ENCODE peak calls at places on chromosomes 3 and 15, in five cellular contexts. N is progenitor cell of endocrine pancreas; C is upper lobe of left lung; E is activated CD4-positive, alpha-beta T cell treated with anti-CD3 and anti-CD28 coated beads, Interleukin-2, amount 50 U/mL, for 4 hours; F is heart right ventricle. D is an unnamed sample.

GRCh38 chr3:128313936-128314335 is 152.8 kb downstream of the DNAJB8 start:
- DNase-seq in N (no peak), C (no peak), E (no peak), F (no peak), D (no peak)

GRCh38 chr3:52238193-52238760 is 681 bp downstream of the TWF2 start:
- DNase-seq in N (no peak), C (peak), E (no peak), F (no peak), D (no peak)

GRCh38 chr3:55431041-55431440 is 56.1 kb downstream of the WNT5A start:
- DNase-seq in N (no peak), C (no peak), E (no peak), F (no peak), D (no peak)

GRCh38 chr3:185629554-185630181 is 43.6 kb downstream of the SENP2 start:
- DNase-seq in N (no peak), C (no peak), E (no peak), F (no peak), D (no peak)

GRCh38 chr3:38140326-38141172 is 2.1 kb downstream of the MYD88 start:
- DNase-seq in N (no peak), C (no peak), E (no peak), F (no peak), D (no peak)

GRCh38 chr15:50134524-50135024 is 15.5 kb upstream of the ATP8B4 start:
- DNase-seq in N (no peak), C (no peak), E (no peak), F (no peak), D (no peak)

GRCh38 chr15:88238618-88239430 is 17.7 kb downstream of the NTRK3 start:
- DNase-seq in N (no peak), C (no peak), E (no peak), F (no peak), D (no peak)

GRCh38 chr15:68481321-68481720 is 49.4 kb upstream of the ITGA11 start:
- DNase-seq in N (no peak), C (no peak), E (no peak), F (no peak), D (no peak)

GRCh38 chr3:32508731-32509130 is 6.1 kb upstream of the CMTM6 start:
- DNase-seq in N (no peak), C (no peak), E (no peak), F (no peak), D (peak)

GRCh38 chr3:54020436-54020835 is 101.9 kb upstream of the CACNA2D3 start:
- DNase-seq in N (no peak), C (no peak), E (no peak), F (no peak), D (no peak)

GRCh38 chr3:104245981-104246380 is 1120.7 kb upstream of the ALCAM start:
- DNase-seq in N (no peak), C (no peak), E (no peak), F (no peak), D (no peak)

GRCh38 chr15:23548071-23548470 is 17.4 kb upstream of the MKRN3 start:
- DNase-seq in N (no peak), C (no peak), E (no peak), F (no peak), D (no peak)

GRCh38 chr3:38147434-38147833 is 9.0 kb downstream of the MYD88 start:
- DNase-seq in N (no peak), C (no peak), E (no peak), F (no peak), D (no peak)

GRCh38 chr15:94305133-94305532 is 73.8 kb downstream of the MCTP2 start:
- DNase-seq in N (no peak), C (no peak), E (no peak), F (no peak), D (no peak)

GRCh38 chr3:29389362-29389761 is 108.5 kb downstream of the RBMS3 start:
- DNase-seq in N (no peak), C (no peak), E (no peak), F (no peak), D (no peak)

GRCh38 chr3:27533718-27534578 is 49.8 kb upstream of the SLC4A7 start:
- DNase-seq in N (no peak), C (peak), E (no peak), F (peak), D (peak)

GRCh38 chr3:1091276-1091675 is 1.5 kb upstream of the CNTN6 start:
- DNase-seq in N (no peak), C (no peak), E (no peak), F (no peak), D (no peak)

GRCh38 chr3:197753263-197753662 is 3.6 kb downstream of the FYTTD1 start:
- DNase-seq in N (no peak), C (no peak), E (no peak), F (no peak), D (no peak)

GRCh38 chr15:89659295-89659694 is 4.0 kb upstream of the KIF7 start:
- DNase-seq in N (no peak), C (no peak), E (no peak), F (no peak), D (no peak)

GRCh38 chr15:54815546-54815945 is 381.2 kb downstream of the RSL24D1 start:
- DNase-seq in N (no peak), C (no peak), E (no peak), F (no peak), D (no peak)

GRCh38 chr15:90818251-90819210 is 49.9 kb upstream of the FURIN start:
- DNase-seq in N (no peak), C (peak), E (no peak), F (no peak), D (peak)

GRCh38 chr3:58640700-58641372 is 25.7 kb downstream of the FAM3D start:
- DNase-seq in N (peak), C (peak), E (peak), F (peak), D (peak)

GRCh38 chr15:48433226-48433886 is 102.1 kb downstream of the DUT start:
- DNase-seq in N (no peak), C (no peak), E (no peak), F (no peak), D (no peak)

GRCh38 chr3:21750831-21751391 is at the start of gene ZNF385D:
- DNase-seq in N (peak), C (no peak), E (no peak), F (peak), D (no peak)

GRCh38 chr15:65980824-65981456 is 111.6 kb downstream of the RAB11A start:
- DNase-seq in N (peak), C (peak), E (no peak), F (peak), D (peak)

GRCh38 chr15:88982304-88982945 is 69.2 kb upstream of the MFGE8 start:
- DNase-seq in N (no peak), C (no peak), E (no peak), F (peak), D (no peak)

GRCh38 chr3:144085964-144086363 is 114.3 kb downstream of the DIPK2A start:
- DNase-seq in N (no peak), C (no peak), E (no peak), F (no peak), D (no peak)

D was measured in left colon.